ENCODE peak calls at places on chromosomes 3 and 15, in five cellular contexts. One of them, this sample, is unnamed.
A peak's percentile ranks its signal among the peaks of the same experiment; 100 is the strongest.

GRCh38 chr3:154730221-154730620 is 300.2 kb upstream of the GPR149 start:
- DNase-seq in HepG2: no peak
- DNase-seq in K562: no peak
- DNase-seq in GM12878: no peak
- DNase-seq in SK-N-SH: peak; percentile 21
- DNase-seq in this sample: no peak

GRCh38 chr3:21665444-21665843 is 85.6 kb downstream of the ZNF385D start:
- DNase-seq in HepG2: no peak
- DNase-seq in K562: no peak
- DNase-seq in GM12878: no peak
- DNase-seq in SK-N-SH: no peak
- DNase-seq in this sample: no peak

GRCh38 chr15:86278586-86278985 is 198.9 kb downstream of the AGBL1 start:
- DNase-seq in HepG2: no peak
- DNase-seq in K562: no peak
- DNase-seq in GM12878: no peak
- DNase-seq in SK-N-SH: no peak
- DNase-seq in this sample: no peak

GRCh38 chr3:129311054-129311902 is 32.6 kb downstream of the HMCES start:
- DNase-seq in HepG2: no peak
- DNase-seq in K562: no peak
- DNase-seq in GM12878: no peak
- DNase-seq in SK-N-SH: no peak
- DNase-seq in this sample: no peak

GRCh38 chr15:74130089-74130848 is at the start of gene ISLR2:
- DNase-seq in HepG2: no peak
- DNase-seq in K562: peak; percentile 43
- DNase-seq in GM12878: no peak
- DNase-seq in SK-N-SH: peak; percentile 87
- DNase-seq in this sample: no peak

GRCh38 chr15:22968356-22968755 is 11.8 kb downstream of the CYFIP1 start:
- DNase-seq in HepG2: no peak
- DNase-seq in K562: no peak
- DNase-seq in GM12878: no peak
- DNase-seq in SK-N-SH: no peak
- DNase-seq in this sample: no peak

GRCh38 chr3:99250821-99251355 is 349.4 kb upstream of the DCBLD2 start:
- DNase-seq in HepG2: no peak
- DNase-seq in K562: no peak
- DNase-seq in GM12878: no peak
- DNase-seq in SK-N-SH: no peak
- DNase-seq in this sample: no peak

GRCh38 chr3:177703788-177704187 is 506.5 kb upstream of the TBL1XR1 start:
- DNase-seq in HepG2: no peak
- DNase-seq in K562: no peak
- DNase-seq in GM12878: no peak
- DNase-seq in SK-N-SH: no peak
- DNase-seq in this sample: no peak

GRCh38 chr3:193016437-193016887 is 98.8 kb upstream of the MB21D2 start:
- DNase-seq in HepG2: no peak
- DNase-seq in K562: no peak
- DNase-seq in GM12878: no peak
- DNase-seq in SK-N-SH: no peak
- DNase-seq in this sample: peak; percentile 54

GRCh38 chr15:58212909-58213526 is 74.8 kb downstream of the AQP9 start:
- DNase-seq in HepG2: peak; percentile 14
- DNase-seq in K562: peak; percentile 31
- DNase-seq in GM12878: no peak
- DNase-seq in SK-N-SH: no peak
- DNase-seq in this sample: no peak

GRCh38 chr3:63644212-63644777 is 8.2 kb upstream of the SNTN start:
- DNase-seq in HepG2: no peak
- DNase-seq in K562: no peak
- DNase-seq in GM12878: no peak
- DNase-seq in SK-N-SH: peak; percentile 18
- DNase-seq in this sample: peak; percentile 9

GRCh38 chr3:76753599-76753998 is 286.3 kb upstream of the ROBO2 start:
- DNase-seq in HepG2: peak; percentile 2
- DNase-seq in K562: no peak
- DNase-seq in GM12878: no peak
- DNase-seq in SK-N-SH: no peak
- DNase-seq in this sample: no peak

GRCh38 chr15:59436774-59437472 is 1.1 kb upstream of the FAM81A start:
- DNase-seq in HepG2: no peak
- DNase-seq in K562: no peak
- DNase-seq in GM12878: no peak
- DNase-seq in SK-N-SH: peak; percentile 37
- DNase-seq in this sample: no peak

GRCh38 chr3:96814581-96815567 is at the start of gene EPHA6:
- DNase-seq in HepG2: no peak
- DNase-seq in K562: no peak
- DNase-seq in GM12878: no peak
- DNase-seq in SK-N-SH: peak; percentile 19
- DNase-seq in this sample: no peak

GRCh38 chr3:111691293-111691909 is 96.3 kb upstream of the ZBED2 start:
- DNase-seq in HepG2: peak; percentile 51
- DNase-seq in K562: no peak
- DNase-seq in GM12878: no peak
- DNase-seq in SK-N-SH: peak; percentile 47
- DNase-seq in this sample: no peak

GRCh38 chr15:45549831-45550230 is 27.3 kb upstream of the SLC30A4 start:
- DNase-seq in HepG2: no peak
- DNase-seq in K562: no peak
- DNase-seq in GM12878: no peak
- DNase-seq in SK-N-SH: no peak
- DNase-seq in this sample: no peak

GRCh38 chr3:171809513-171810277 is 588 bp downstream of the PLD1 start:
- DNase-seq in HepG2: peak; percentile 70
- DNase-seq in K562: peak; percentile 40
- DNase-seq in GM12878: no peak
- DNase-seq in SK-N-SH: peak; percentile 78
- DNase-seq in this sample: peak; percentile 79

GRCh38 chr3:140018556-140018955 is 83.6 kb downstream of the CLSTN2 start:
- DNase-seq in HepG2: no peak
- DNase-seq in K562: no peak
- DNase-seq in GM12878: no peak
- DNase-seq in SK-N-SH: no peak
- DNase-seq in this sample: no peak

GRCh38 chr3:116446037-116446436 is 750 bp upstream of the LSAMP start:
- DNase-seq in HepG2: no peak
- DNase-seq in K562: no peak
- DNase-seq in GM12878: no peak
- DNase-seq in SK-N-SH: no peak
- DNase-seq in this sample: no peak

GRCh38 chr3:55466526-55466925 is 20.6 kb downstream of the WNT5A start:
- DNase-seq in HepG2: no peak
- DNase-seq in K562: no peak
- DNase-seq in GM12878: no peak
- DNase-seq in SK-N-SH: no peak
- DNase-seq in this sample: no peak

GRCh38 chr3:46163551-46163981 is 44.5 kb downstream of the CCR1 start:
- DNase-seq in HepG2: no peak
- DNase-seq in K562: no peak
- DNase-seq in GM12878: no peak
- DNase-seq in SK-N-SH: no peak
- DNase-seq in this sample: no peak

GRCh38 chr3:108441081-108441507 is 69.3 kb downstream of the MYH15 start:
- DNase-seq in HepG2: no peak
- DNase-seq in K562: no peak
- DNase-seq in GM12878: no peak
- DNase-seq in SK-N-SH: peak; percentile 39
- DNase-seq in this sample: no peak

GRCh38 chr15:87609474-87609873 is 647.1 kb downstream of the NTRK3 start:
- DNase-seq in HepG2: no peak
- DNase-seq in K562: no peak
- DNase-seq in GM12878: no peak
- DNase-seq in SK-N-SH: no peak
- DNase-seq in this sample: no peak

GRCh38 chr3:52090131-52090548 is 33.8 kb upstream of the DUSP7 start:
- DNase-seq in HepG2: no peak
- DNase-seq in K562: no peak
- DNase-seq in GM12878: no peak
- DNase-seq in SK-N-SH: no peak
- DNase-seq in this sample: no peak

GRCh38 chr15:101530224-101530958 is 40.9 kb upstream of the PCSK6 start:
- DNase-seq in HepG2: no peak
- DNase-seq in K562: no peak
- DNase-seq in GM12878: no peak
- DNase-seq in SK-N-SH: peak; percentile 6
- DNase-seq in this sample: peak; percentile 39

GRCh38 chr3:73740041-73740440 is 115.3 kb upstream of the PDZRN3 start:
- DNase-seq in HepG2: no peak
- DNase-seq in K562: no peak
- DNase-seq in GM12878: no peak
- DNase-seq in SK-N-SH: no peak
- DNase-seq in this sample: no peak

GRCh38 chr15:22845289-22845900 is 6.9 kb downstream of the NIPA2 start:
- DNase-seq in HepG2: peak; percentile 13
- DNase-seq in K562: no peak
- DNase-seq in GM12878: no peak
- DNase-seq in SK-N-SH: no peak
- DNase-seq in this sample: no peak

GRCh38 chr3:24416224-24416623 is 78.4 kb downstream of the THRB start:
- DNase-seq in HepG2: no peak
- DNase-seq in K562: no peak
- DNase-seq in GM12878: no peak
- DNase-seq in SK-N-SH: no peak
- DNase-seq in this sample: no peak

DNA sequence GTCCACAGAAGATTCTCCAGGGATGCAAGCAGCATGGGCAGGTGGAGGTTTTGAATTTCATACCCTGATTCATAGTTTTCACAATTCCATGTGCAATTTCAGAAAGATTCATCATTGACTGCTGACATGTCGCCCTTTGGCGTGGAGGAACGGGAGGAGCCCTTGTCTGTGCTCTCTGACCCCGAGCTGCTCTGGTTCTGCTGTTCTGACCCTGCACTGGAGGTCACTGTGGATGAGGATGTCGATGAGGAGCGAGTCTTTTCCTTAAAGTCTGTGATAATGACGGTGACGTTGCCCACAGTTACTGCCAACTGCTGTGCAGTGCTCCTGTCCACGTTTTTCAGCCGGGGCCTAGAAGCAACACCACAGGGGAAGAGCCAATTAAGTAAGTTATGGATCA is 470.0 kb downstream of the SHQ1 start:
- DNase-seq in HepG2: no peak
- DNase-seq in K562: no peak
- DNase-seq in GM12878: no peak
- DNase-seq in SK-N-SH: no peak
- DNase-seq in this sample: no peak
- H4K20me1 ChIP-seq in HepG2: peaks cover 37% of the 10 kb centered on the region
- H4K20me1 ChIP-seq in K562: peaks cover 29% of the 10 kb centered on the region
- H4K20me1 ChIP-seq in GM12878: no peaks in the 10 kb centered on the region
- H4K20me1 ChIP-seq in SK-N-SH: peaks cover 45% of the 10 kb centered on the region
- H4K20me1 ChIP-seq in this sample: peaks cover 21% of the 10 kb centered on the region

GRCh38 chr3:195028877-195029606 is 241.9 kb downstream of the XXYLT1 start:
- DNase-seq in HepG2: peak; percentile 47
- DNase-seq in K562: no peak
- DNase-seq in GM12878: no peak
- DNase-seq in SK-N-SH: no peak
- DNase-seq in this sample: no peak
- TF ChIP-seq CHD2 in HepG2: no peak
- TF ChIP-seq CHD2 in K562: no peak
- TF ChIP-seq CHD2 in GM12878: no peak
- TF ChIP-seq CHD2 in SK-N-SH: no peak
- TF ChIP-seq CHD2 in this sample: no peak

GRCh38 chr3:196662033-196662432 is 22.5 kb downstream of the NRROS start:
- DNase-seq in HepG2: no peak
- DNase-seq in K562: no peak
- DNase-seq in GM12878: no peak
- DNase-seq in SK-N-SH: no peak
- DNase-seq in this sample: no peak
- H4K20me1 ChIP-seq in HepG2: no peaks in the 10 kb centered on the region
- H4K20me1 ChIP-seq in K562: no peaks in the 10 kb centered on the region
- H4K20me1 ChIP-seq in GM12878: no peaks in the 10 kb centered on the region
- H4K20me1 ChIP-seq in SK-N-SH: no peaks in the 10 kb centered on the region
- H4K20me1 ChIP-seq in this sample: no peaks in the 10 kb centered on the region

DNA sequence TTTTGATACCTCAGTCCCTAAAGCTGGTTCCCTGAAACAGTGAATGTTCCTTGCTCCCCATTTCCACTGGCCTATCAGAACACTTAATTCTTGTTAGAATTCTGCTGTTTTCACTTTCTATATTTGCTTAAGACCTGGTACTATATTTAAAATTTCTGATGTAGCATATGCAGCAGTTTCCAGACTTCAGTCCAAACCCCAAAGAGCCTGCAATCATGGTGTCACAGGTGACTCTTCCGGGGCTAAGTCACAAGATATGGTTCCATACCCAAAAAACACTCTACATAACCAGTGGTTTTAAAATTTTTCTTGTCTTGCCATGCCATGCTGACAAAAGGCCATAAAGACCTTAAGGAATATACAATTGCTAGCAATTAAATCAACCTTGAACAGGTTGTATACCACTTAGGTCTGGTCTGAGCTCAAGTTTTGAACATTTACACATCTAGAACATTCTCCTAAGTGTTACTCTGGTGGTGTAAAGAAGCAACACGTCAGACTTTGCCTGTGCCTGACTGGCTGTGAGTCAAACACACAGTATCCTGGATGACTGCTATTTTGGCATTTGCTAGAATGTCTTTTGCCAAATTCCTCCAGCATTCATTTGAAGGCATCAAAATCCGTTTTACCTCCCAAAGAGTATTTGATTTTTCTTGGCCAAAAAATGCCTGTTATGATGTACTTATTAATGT is 160.0 kb downstream of the FRMD5 start:
- DNase-seq in HepG2: no peak
- DNase-seq in K562: no peak
- DNase-seq in GM12878: no peak
- DNase-seq in SK-N-SH: no peak
- DNase-seq in this sample: no peak
- TF ChIP-seq CHD2 in HepG2: no peak
- TF ChIP-seq CHD2 in K562: no peak
- TF ChIP-seq CHD2 in GM12878: no peak
- TF ChIP-seq CHD2 in SK-N-SH: no peak
- TF ChIP-seq CHD2 in this sample: no peak

GRCh38 chr15:80950291-80951078 is 39.1 kb downstream of the MESD start:
- DNase-seq in HepG2: no peak
- DNase-seq in K562: no peak
- DNase-seq in GM12878: no peak
- DNase-seq in SK-N-SH: no peak
- DNase-seq in this sample: no peak
- H4K20me1 ChIP-seq in HepG2: no peaks in the 10 kb centered on the region
- H4K20me1 ChIP-seq in K562: peaks cover 5% of the 10 kb centered on the region
- H4K20me1 ChIP-seq in GM12878: no peaks in the 10 kb centered on the region
- H4K20me1 ChIP-seq in SK-N-SH: peaks cover under 1% of the 10 kb centered on the region
- H4K20me1 ChIP-seq in this sample: no peaks in the 10 kb centered on the region

DNA sequence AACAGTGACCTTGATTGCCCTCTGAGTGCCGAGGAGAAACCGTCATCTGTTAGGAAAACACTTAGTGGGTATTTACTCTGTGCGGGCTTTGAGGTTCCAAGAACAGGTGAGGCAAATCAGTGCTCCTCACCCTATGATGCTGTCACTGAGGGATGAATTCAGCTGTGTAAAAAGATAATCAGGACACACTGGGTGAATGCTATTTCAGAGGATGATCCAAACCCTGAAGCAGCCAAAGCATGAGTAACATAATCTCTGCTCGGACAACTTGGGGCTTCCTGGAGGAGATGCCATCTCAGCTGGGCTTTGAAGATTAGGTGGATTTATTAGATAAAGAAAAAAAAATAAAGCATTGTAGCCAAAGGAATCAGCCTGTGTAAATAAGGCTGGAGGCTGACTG is 10.5 kb upstream of the GADL1 start:
- DNase-seq in HepG2: no peak
- DNase-seq in K562: no peak
- DNase-seq in GM12878: no peak
- DNase-seq in SK-N-SH: no peak
- DNase-seq in this sample: no peak
- TF ChIP-seq CHD2 in HepG2: no peak
- TF ChIP-seq CHD2 in K562: no peak
- TF ChIP-seq CHD2 in GM12878: no peak
- TF ChIP-seq CHD2 in SK-N-SH: no peak
- TF ChIP-seq CHD2 in this sample: no peak